ENCODE peak calls at places on chromosomes 3 and 15, in six cellular contexts. O, V, R, C, J and Y are unnamed samples.
A peak's percentile ranks its signal among the peaks of the same experiment; 100 is the strongest.

GRCh38 chr15:99613887-99614642 is 48.3 kb downstream of the MEF2A start:
- DNase-seq in R (no peak), O (no peak), V (no peak), C (no peak), J (no peak), Y (peak; percentile 22)

GRCh38 chr3:65112751-65113300 is 425.0 kb upstream of the ADAMTS9 start:
- DNase-seq in C (no peak), O (no peak), R (no peak), J (no peak), V (no peak), Y (no peak)

GRCh38 chr3:24344784-24345439 is 149.7 kb downstream of the THRB start:
- DNase-seq in V (no peak), O (no peak), J (no peak), C (no peak), R (no peak), Y (peak; percentile 50)

GRCh38 chr3:73459711-73460110 is 165.0 kb downstream of the PDZRN3 start:
- DNase-seq in J (no peak), V (no peak), O (no peak), C (no peak), R (no peak), Y (no peak)

GRCh38 chr3:105965384-105965783 is 96.6 kb upstream of the CBLB start:
- DNase-seq in V (no peak), C (no peak), J (no peak), O (no peak), R (no peak), Y (no peak)

GRCh38 chr15:39934415-39935044 is 615 bp downstream of the EIF2AK4 start:
- DNase-seq in R (no peak), V (no peak), O (no peak), C (peak; percentile 8), J (peak; percentile 32), Y (no peak)

GRCh38 chr3:14541646-14542045 is 1.5 kb upstream of the GRIP2 start:
- DNase-seq in J (no peak), R (no peak), C (no peak), V (no peak), O (no peak), Y (no peak)

GRCh38 chr3:189096092-189096491 is 75.7 kb upstream of the TPRG1 start:
- DNase-seq in O (no peak), J (no peak), R (no peak), V (no peak), C (no peak), Y (no peak)